ENCODE peak calls at places on chromosome 22, in six cellular contexts. B is tibial nerve, I is transverse colon, S is K562, Q is IMR-90, C is prostate gland. K is an unnamed sample.

GRCh38 chr22:49554741-49555140 is 272.9 kb downstream of the BRD1 start:
- DNase-seq in B (peak; percentile 10), I (peak; percentile 1), S (no peak), Q (no peak), C (no peak), K (no peak)

GRCh38 chr22:48742191-48742555 is 1085.5 kb downstream of the BRD1 start:
- DNase-seq in B (no peak), I (no peak), S (no peak), Q (no peak), C (no peak), K (peak; percentile 9)

GRCh38 chr22:29726512-29727247 is 6.9 kb downstream of the CABP7 start:
- DNase-seq in B (no peak), I (no peak), S (no peak), Q (no peak), C (no peak), K (no peak)

GRCh38 chr22:45150139-45150538 is 13.6 kb upstream of the NUP50 start:
- DNase-seq in B (no peak), I (no peak), S (no peak), Q (no peak), C (no peak), K (no peak)

GRCh38 chr22:29011200-29011867 is 50.3 kb downstream of the C22orf31 start:
- DNase-seq in B (no peak), I (peak; percentile 57), S (no peak), Q (no peak), C (no peak), K (no peak)

GRCh38 chr22:28973352-28973751 is 88.3 kb downstream of the C22orf31 start:
- DNase-seq in B (no peak), I (no peak), S (no peak), Q (peak; percentile 52), C (no peak), K (no peak)

GRCh38 chr22:27435839-27436581 is 365.5 kb downstream of the MN1 start:
- DNase-seq in B (peak; percentile 22), I (peak; percentile 25), S (no peak), Q (peak; percentile 65), C (no peak), K (peak; percentile 49)

GRCh38 chr22:30054764-30055069 is 25.5 kb upstream of the HORMAD2 start:
- DNase-seq in B (no peak), I (no peak), S (no peak), Q (no peak), C (no peak), K (no peak)

GRCh38 chr22:19554834-19555404 is 30.7 kb upstream of the CLDN5 start:
- DNase-seq in B (no peak), I (no peak), S (no peak), Q (peak; percentile 35), C (no peak), K (no peak)

GRCh38 chr22:46935506-46936377 is 173.3 kb downstream of the TBC1D22A start:
- DNase-seq in B (no peak), I (peak; percentile 66), S (peak; percentile 85), Q (no peak), C (peak; percentile 19), K (no peak)

GRCh38 chr22:29299136-29299900 is 7.1 kb upstream of the GAS2L1 start:
- DNase-seq in B (no peak), I (no peak), S (no peak), Q (no peak), C (no peak), K (no peak)

GRCh38 chr22:20264614-20265452 is 3.3 kb downstream of the RTN4R start:
- DNase-seq in B (no peak), I (no peak), S (no peak), Q (no peak), C (no peak), K (no peak)

GRCh38 chr22:19222242-19223005 is 43.9 kb upstream of the SLC25A1 start:
- DNase-seq in B (no peak), I (no peak), S (no peak), Q (no peak), C (no peak), K (no peak)

GRCh38 chr22:22516992-22517391 is 3.1 kb downstream of the ZNF280A start:
- DNase-seq in B (no peak), I (no peak), S (no peak), Q (no peak), C (no peak), K (no peak)

GRCh38 chr22:21951931-21952465 is 650 bp downstream of the PPM1F start:
- DNase-seq in B (no peak), I (peak; percentile 44), S (peak; percentile 83), Q (peak; percentile 53), C (peak; percentile 46), K (peak; percentile 64)

GRCh38 chr22:17788528-17789378 is 14.5 kb upstream of the BID start:
- DNase-seq in B (no peak), I (no peak), S (peak; percentile 71), Q (no peak), C (no peak), K (no peak)

GRCh38 chr22:26448334-26448733 is 19.3 kb downstream of the ASPHD2 start:
- DNase-seq in B (no peak), I (no peak), S (no peak), Q (no peak), C (no peak), K (no peak)

GRCh38 chr22:23386822-23387580 is 193.1 kb downstream of the IGLL1 start:
- DNase-seq in B (no peak), I (no peak), S (no peak), Q (no peak), C (no peak), K (no peak)

GRCh38 chr22:24703101-24703500 is 71.4 kb downstream of the PIWIL3 start:
- DNase-seq in B (no peak), I (peak; percentile 38), S (peak; percentile 36), Q (peak; percentile 74), C (no peak), K (no peak)

GRCh38 chr22:40385041-40385782 is 14.8 kb downstream of the SGSM3 start:
- DNase-seq in B (no peak), I (peak; percentile 34), S (no peak), Q (no peak), C (no peak), K (no peak)
- TF ChIP-seq POLR2A in B (no peak), I (no peak), S (no peak), Q (no peak), C (no peak), K (no peak)

GRCh38 chr22:44091021-44091721 is 67.1 kb downstream of the PARVB start:
- DNase-seq in B (no peak), I (no peak), S (no peak), Q (no peak), C (no peak), K (no peak)
- TF ChIP-seq CTCF in B (no peak), I (no peak), S (no peak), Q (peak; percentile 26), C (no peak), K (no peak)

GRCh38 chr22:36383110-36383581 is 4.6 kb downstream of the MYH9 start:
- DNase-seq in B (no peak), I (peak; percentile 83), S (peak; percentile 68), Q (peak; percentile 94), C (no peak), K (no peak)
- TF ChIP-seq POLR2A in B (no peak), I (peak; percentile 17), S (no peak), Q (peak; percentile 34), C (no peak), K (no peak)

GRCh38 chr22:41688365-41689211 is at the start of gene SNU13:
- DNase-seq in B (peak; percentile 78), I (peak; percentile 95), S (peak; percentile 94), Q (peak; percentile 92), C (peak; percentile 86), K (peak; percentile 93)
- TF ChIP-seq CTCF in B (no peak), I (no peak), S (no peak), Q (peak; percentile 4), C (peak; percentile 10), K (no peak)

GRCh38 chr22:38734203-38735100 is 21.3 kb downstream of the SUN2 start:
- DNase-seq in B (no peak), I (no peak), S (no peak), Q (no peak), C (no peak), K (peak; percentile 42)
- TF ChIP-seq POLR2A in B (no peak), I (no peak), S (no peak), Q (no peak), C (no peak), K (no peak)

GRCh38 chr22:37331811-37332536 is 49.7 kb downstream of the CYTH4 start:
- DNase-seq in B (no peak), I (no peak), S (peak; percentile 16), Q (peak; percentile 38), C (no peak), K (no peak)
- TF ChIP-seq CTCF in B (no peak), I (no peak), S (peak; percentile 37), Q (no peak), C (no peak), K (no peak)

GRCh38 chr22:37747090-37747714 is 50.4 kb downstream of the TRIOBP start:
- DNase-seq in B (no peak), I (no peak), S (peak; percentile 40), Q (peak; percentile 66), C (no peak), K (peak; percentile 38)
- TF ChIP-seq POLR2A in B (no peak), I (no peak), S (no peak), Q (peak; percentile 66), C (no peak), K (no peak)